ENCODE peak calls at places on chromosome 6, in ten cellular contexts. S is SK-N-SH; E is Panc1; N is neuronal stem cell; D is upper lobe of right lung; P is lower lobe of right lung; Q is endothelial cell of umbilical vein; B is esophagus muscularis mucosa; U is IMR-90; Y is CD8-positive, alpha-beta T cell. C is an unnamed sample. For H3K4me1 and H3K27me3, the result is how much of the 10 kb centered on the place peaks cover.

GRCh38 chr6:53910834-53911233 is 116.0 kb downstream of the LRRC1 start:
- DNase-seq in S (no peak), E (no peak), N (peak), D (no peak), P (no peak), Q (peak), B (no peak), U (no peak), Y (no peak), C (no peak)

GRCh38 chr6:31701666-31702420 is 1.3 kb downstream of the ABHD16A start:
- DNase-seq in S (peak), E (no peak), N (no peak), D (no peak), P (no peak), Q (peak), B (no peak), U (peak), Y (no peak), C (peak)

GRCh38 chr6:156174026-156174880 is 602.9 kb upstream of the ARID1B start:
- DNase-seq in S (no peak), E (no peak), N (no peak), D (no peak), P (no peak), Q (no peak), B (no peak), U (no peak), Y (no peak), C (no peak)

GRCh38 chr6:34021839-34022190 is 124.1 kb downstream of the GRM4 start:
- DNase-seq in S (no peak), E (no peak), N (no peak), D (no peak), P (peak), Q (no peak), B (no peak), U (no peak), Y (no peak), C (no peak)

GRCh38 chr6:141403827-141404226 is 728.9 kb upstream of the GJE1 start:
- DNase-seq in S (no peak), E (no peak), N (no peak), D (no peak), P (no peak), Q (no peak), B (no peak), U (no peak), Y (no peak), C (no peak)

GRCh38 chr6:106927531-106928398 is 46.8 kb downstream of the CD24 start:
- DNase-seq in S (no peak), E (no peak), N (peak), D (peak), P (no peak), Q (peak), B (peak), U (peak), Y (no peak), C (peak)

GRCh38 chr6:153568601-153569000 is 437.5 kb upstream of the RGS17 start:
- DNase-seq in S (no peak), E (no peak), N (no peak), D (no peak), P (no peak), Q (no peak), B (no peak), U (no peak), Y (no peak), C (no peak)

GRCh38 chr6:53499094-53499493 is 45.8 kb downstream of the GCLC start:
- DNase-seq in S (no peak), E (no peak), N (no peak), D (no peak), P (no peak), Q (no peak), B (no peak), U (no peak), Y (no peak), C (no peak)

GRCh38 chr6:57257911-57258541 is 35.9 kb upstream of the RAB23 start:
- DNase-seq in S (no peak), E (no peak), N (no peak), D (no peak), P (no peak), Q (peak), B (no peak), U (peak), Y (no peak), C (no peak)

GRCh38 chr6:67121115-67121514 is 1414.1 kb upstream of the EYS start:
- DNase-seq in S (no peak), E (no peak), N (no peak), D (no peak), P (no peak), Q (no peak), B (no peak), U (no peak), Y (no peak), C (no peak)

GRCh38 chr6:71034578-71034977 is 77.7 kb upstream of the B3GAT2 start:
- DNase-seq in S (no peak), E (no peak), N (no peak), D (no peak), P (no peak), Q (no peak), B (no peak), U (no peak), Y (no peak), C (no peak)

GRCh38 chr6:71333700-71334099 is 45.1 kb downstream of the OGFRL1 start:
- DNase-seq in S (no peak), E (peak), N (no peak), D (no peak), P (no peak), Q (peak), B (no peak), U (peak), Y (no peak), C (no peak)

GRCh38 chr6:104212977-104213696 is 646.6 kb downstream of the HACE1 start:
- DNase-seq in S (no peak), E (no peak), N (no peak), D (no peak), P (no peak), Q (no peak), B (no peak), U (no peak), Y (no peak), C (no peak)

GRCh38 chr6:147841749-147842148 is 333.3 kb downstream of the SAMD5 start:
- DNase-seq in S (no peak), E (no peak), N (no peak), D (no peak), P (no peak), Q (no peak), B (no peak), U (no peak), Y (no peak), C (no peak)

GRCh38 chr6:2448826-2449571 is 203.6 kb upstream of the GMDS start:
- DNase-seq in S (peak), E (peak), N (peak), D (no peak), P (no peak), Q (peak), B (no peak), U (peak), Y (no peak), C (peak)

GRCh38 chr6:14549319-14549770 is 431.8 kb downstream of the CD83 start:
- DNase-seq in S (no peak), E (no peak), N (no peak), D (no peak), P (no peak), Q (no peak), B (no peak), U (no peak), Y (no peak), C (peak)

GRCh38 chr6:127794405-127794804 is 106.5 kb downstream of the THEMIS start:
- DNase-seq in S (no peak), E (no peak), N (no peak), D (no peak), P (no peak), Q (no peak), B (no peak), U (no peak), Y (no peak), C (no peak)

GRCh38 chr6:156864557-156864956 is 87.4 kb downstream of the ARID1B start:
- DNase-seq in S (no peak), E (no peak), N (no peak), D (no peak), P (no peak), Q (no peak), B (peak), U (peak), Y (no peak), C (no peak)

GRCh38 chr6:88358846-88359245 is 192.7 kb upstream of the CNR1 start:
- DNase-seq in S (no peak), E (no peak), N (no peak), D (no peak), P (no peak), Q (no peak), B (no peak), U (no peak), Y (no peak), C (no peak)

GRCh38 chr6:24436979-24437378 is 34.2 kb downstream of the MRS2 start:
- DNase-seq in S (no peak), E (no peak), N (no peak), D (no peak), P (no peak), Q (no peak), B (no peak), U (no peak), Y (no peak), C (no peak)

GRCh38 chr6:26195376-26195923 is 108.2 kb downstream of the HFE start:
- DNase-seq in S (peak), E (peak), N (peak), D (peak), P (peak), Q (peak), B (peak), U (peak), Y (peak), C (peak)

GRCh38 chr6:33273129-33273923 is 1.5 kb downstream of the RPS18 start:
- DNase-seq in S (no peak), E (no peak), N (no peak), D (no peak), P (no peak), Q (peak), B (no peak), U (no peak), Y (no peak), C (no peak)

GRCh38 chr6:11278207-11278559 is 45.7 kb upstream of the NEDD9 start:
- DNase-seq in S (no peak), E (no peak), N (no peak), D (no peak), P (no peak), Q (no peak), B (no peak), U (no peak), Y (no peak), C (no peak)

GRCh38 chr6:31401403-31401802 is 2.0 kb upstream of the MICA start:
- DNase-seq in S (no peak), E (no peak), N (no peak), D (no peak), P (no peak), Q (peak), B (no peak), U (peak), Y (no peak), C (peak)

GRCh38 chr6:2733324-2733723 is 17.4 kb downstream of the MYLK4 start:
- DNase-seq in S (no peak), E (no peak), N (no peak), D (peak), P (peak), Q (no peak), B (no peak), U (peak), Y (peak), C (no peak)

GRCh38 chr6:6661684-6662083 is 73.2 kb downstream of the LY86 start:
- DNase-seq in S (peak), E (no peak), N (no peak), D (no peak), P (no peak), Q (peak), B (no peak), U (peak), Y (no peak), C (peak)

GRCh38 chr6:149855040-149855654 is 9.0 kb downstream of the LRP11 start:
- DNase-seq in S (no peak), E (peak), N (no peak), D (no peak), P (no peak), Q (peak), B (no peak), U (peak), Y (no peak), C (no peak)

GRCh38 chr6:4397307-4397706 is 261.9 kb upstream of the ECI2 start:
- DNase-seq in S (no peak), E (no peak), N (no peak), D (no peak), P (no peak), Q (no peak), B (no peak), U (no peak), Y (no peak), C (peak)

GRCh38 chr6:112109267-112109666 is 21.9 kb downstream of the FAM229B start:
- DNase-seq in S (no peak), E (no peak), N (peak), D (no peak), P (no peak), Q (no peak), B (no peak), U (no peak), Y (no peak), C (peak)

GRCh38 chr6:68718379-68719073 is 83.4 kb downstream of the ADGRB3 start:
- DNase-seq in S (no peak), E (no peak), N (no peak), D (no peak), P (no peak), Q (no peak), B (no peak), U (no peak), Y (no peak), C (no peak)

GRCh38 chr6:19024737-19025136 is 637.6 kb downstream of the RNF144B start:
- DNase-seq in S (peak), E (peak), N (peak), D (no peak), P (no peak), Q (no peak), B (no peak), U (peak), Y (no peak), C (peak)

GRCh38 chr6:43076093-43076927 is at the start of gene PTK7:
- DNase-seq in S (peak), E (no peak), N (peak), D (peak), P (peak), Q (peak), B (no peak), U (peak), Y (no peak), C (peak)

GRCh38 chr6:13812359-13812642 is 2.1 kb downstream of the MCUR1 start:
- DNase-seq in S (no peak), E (no peak), N (no peak), D (no peak), P (no peak), Q (no peak), B (no peak), U (no peak), Y (no peak), C (no peak)

GRCh38 chr6:98832282-98833100 is 1.9 kb upstream of the POU3F2 start:
- DNase-seq in S (peak), E (no peak), N (peak), D (no peak), P (no peak), Q (no peak), B (no peak), U (peak), Y (no peak), C (no peak)

GRCh38 chr6:89944826-89945407 is 50.6 kb downstream of the GJA10 start:
- DNase-seq in S (no peak), E (no peak), N (no peak), D (no peak), P (no peak), Q (no peak), B (no peak), U (peak), Y (no peak), C (peak)

GRCh38 chr6:14921170-14921569 is 324.7 kb upstream of the JARID2 start:
- DNase-seq in S (no peak), E (no peak), N (no peak), D (peak), P (peak), Q (no peak), B (no peak), U (peak), Y (no peak), C (peak)

GRCh38 chr6:14999106-14999505 is 246.8 kb upstream of the JARID2 start:
- DNase-seq in S (no peak), E (no peak), N (no peak), D (no peak), P (no peak), Q (no peak), B (no peak), U (no peak), Y (no peak), C (no peak)

GRCh38 chr6:167532410-167533294 is 207.8 kb downstream of the TTLL2 start:
- DNase-seq in S (no peak), E (no peak), N (no peak), D (no peak), P (no peak), Q (no peak), B (no peak), U (no peak), Y (no peak), C (peak)

GRCh38 chr6:119002069-119002468 is 67.1 kb upstream of the MCM9 start:
- DNase-seq in S (no peak), E (no peak), N (no peak), D (no peak), P (no peak), Q (no peak), B (no peak), U (no peak), Y (no peak), C (no peak)

GRCh38 chr6:117908246-117909107 is 1.4 kb downstream of the SLC35F1 start:
- DNase-seq in S (no peak), E (no peak), N (no peak), D (no peak), P (no peak), Q (no peak), B (peak), U (no peak), Y (no peak), C (no peak)

GRCh38 chr6:113636357-113636824 is 220.8 kb upstream of the MARCKS start:
- DNase-seq in S (no peak), E (no peak), N (no peak), D (no peak), P (no peak), Q (no peak), B (no peak), U (peak), Y (no peak), C (no peak)
- H3K4me1 ChIP-seq in S (under half), E (under half), N (under half), D (under half), P (under half), Q (under half), B (under half), U (under half), Y (under half), C (under half)

DNA sequence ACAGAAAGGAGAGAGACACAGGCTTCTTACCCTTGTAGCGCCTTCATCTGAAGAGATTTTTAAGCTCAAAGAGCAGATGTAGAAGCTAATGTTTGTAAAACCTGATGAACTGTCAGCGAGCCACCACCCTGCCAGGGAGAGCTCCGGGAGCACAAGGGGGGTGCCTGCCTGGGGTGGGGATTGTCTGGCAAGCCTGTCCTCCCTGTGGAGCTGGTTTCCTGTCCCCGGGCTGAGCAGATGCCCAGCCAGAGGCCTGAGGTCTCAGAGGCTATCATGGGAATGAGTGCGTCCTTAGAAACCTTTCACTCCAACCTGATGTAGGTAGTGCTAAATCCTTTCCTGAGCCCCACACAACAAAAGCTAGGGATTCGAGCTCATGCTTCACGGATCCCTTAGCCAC is 41.9 kb upstream of the NR2E1 start:
- DNase-seq in S (peak), E (no peak), N (no peak), D (no peak), P (no peak), Q (no peak), B (no peak), U (no peak), Y (no peak), C (peak)
- H3K27me3 ChIP-seq in S (under half), E (under half), N (under half), D (half or more), P (half or more), Q (half or more), B (under half), U (half or more), Y (under half), C (under half)

DNA sequence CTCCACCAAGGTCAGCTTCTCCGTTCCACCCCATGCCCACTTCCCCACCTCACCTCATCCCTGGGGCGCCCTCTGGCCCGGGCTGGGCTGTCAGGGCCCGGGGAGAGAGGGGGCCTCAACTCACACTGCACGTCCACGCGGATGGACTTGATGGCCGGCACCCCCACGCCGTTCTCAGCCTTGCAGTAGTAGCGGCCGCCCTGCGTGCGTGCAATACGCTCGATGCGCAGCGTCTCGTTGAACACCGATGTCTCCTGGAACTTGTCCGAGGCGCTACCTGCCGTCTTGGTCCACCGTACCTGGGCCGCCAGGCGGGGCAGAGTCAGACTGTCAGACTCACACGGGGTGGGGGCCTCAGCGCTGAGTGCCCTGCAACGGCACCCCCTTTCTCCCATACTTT is 39.6 kb downstream of the MDGA1 start:
- DNase-seq in S (no peak), E (no peak), N (no peak), D (no peak), P (no peak), Q (no peak), B (no peak), U (no peak), Y (no peak), C (no peak)
- H3K4me1 ChIP-seq in S (under half), E (under half), N (under half), D (under half), P (under half), Q (under half), B (under half), U (under half), Y (under half), C (under half)

DNA sequence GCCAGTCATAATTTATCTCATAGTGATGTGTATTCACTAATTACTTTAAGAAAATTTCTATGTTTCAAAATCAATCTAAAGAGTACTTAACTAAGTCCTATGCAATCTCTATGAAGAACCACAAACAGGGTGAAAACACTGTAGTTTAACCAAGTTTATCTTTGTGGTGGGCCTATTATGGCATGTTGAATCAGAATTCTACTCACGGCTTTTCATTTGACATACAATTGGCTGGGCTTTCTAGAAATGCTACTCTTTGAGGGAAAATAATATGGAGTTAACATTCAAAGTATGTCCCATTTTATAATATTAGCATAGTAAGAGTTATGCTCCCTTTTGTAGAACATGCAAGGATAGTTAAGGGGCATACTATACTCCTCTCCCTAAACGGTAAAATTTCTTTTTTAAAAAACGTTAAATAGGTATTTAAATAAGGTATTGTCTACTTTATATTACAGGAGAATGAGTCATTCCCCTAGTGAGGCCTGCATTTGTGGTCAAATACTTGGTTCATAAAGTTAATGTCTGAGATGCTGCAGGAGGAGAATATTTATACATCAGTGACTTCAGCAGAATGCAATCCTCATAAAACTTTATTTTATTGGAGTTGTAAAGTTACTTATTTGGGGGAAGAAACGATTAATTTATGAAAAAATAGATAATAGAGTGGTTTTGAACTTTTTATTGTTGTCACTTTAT is 1.8 kb downstream of the MOXD1 start:
- DNase-seq in S (no peak), E (no peak), N (no peak), D (no peak), P (no peak), Q (no peak), B (no peak), U (peak), Y (no peak), C (no peak)
- H3K27me3 ChIP-seq in S (under half), E (under half), N (under half), D (under half), P (under half), Q (under half), B (under half), U (under half), Y (under half), C (under half)